ENCODE peak calls at places on chromosomes 7 and 10, in five cellular contexts. One of them, this sample, is unnamed.

GRCh38 chr7:28312973-28313372 is 99.3 kb upstream of the CREB5 start:
- DNase-seq in ELF-1: no peak
- DNase-seq in fibroblast of lung: no peak
- DNase-seq in GM19239: no peak
- DNase-seq in tibial nerve: no peak
- DNase-seq in this sample: no peak

GRCh38 chr7:68224041-68224534 is 1227.5 kb downstream of the TYW1 start:
- DNase-seq in ELF-1: no peak
- DNase-seq in GM19239: no peak
- DNase-seq in tibial nerve: no peak
- DNase-seq in fibroblast of lung: no peak
- DNase-seq in this sample: no peak

GRCh38 chr10:11026761-11027160 is 9.1 kb downstream of the CELF2 start:
- DNase-seq in fibroblast of lung: no peak
- DNase-seq in tibial nerve: no peak
- DNase-seq in GM19239: no peak
- DNase-seq in ELF-1: no peak
- DNase-seq in this sample: no peak

GRCh38 chr7:138303230-138304070 is 156.6 kb upstream of the TRIM24 start:
- DNase-seq in GM19239: no peak
- DNase-seq in fibroblast of lung: no peak
- DNase-seq in tibial nerve: no peak
- DNase-seq in ELF-1: no peak
- DNase-seq in this sample: no peak

GRCh38 chr7:43105521-43106120 is 6.8 kb upstream of the HECW1 start:
- DNase-seq in ELF-1: no peak
- DNase-seq in tibial nerve: no peak
- DNase-seq in fibroblast of lung: no peak
- DNase-seq in GM19239: no peak
- DNase-seq in this sample: no peak

GRCh38 chr10:125160856-125161569 is 650 bp upstream of the CTBP2 start:
- DNase-seq in ELF-1: peak
- DNase-seq in tibial nerve: no peak
- DNase-seq in GM19239: no peak
- DNase-seq in fibroblast of lung: peak
- DNase-seq in this sample: peak

GRCh38 chr10:59177031-59177861 is 803 bp downstream of the PHYHIPL start:
- DNase-seq in fibroblast of lung: peak
- DNase-seq in ELF-1: peak
- DNase-seq in GM19239: no peak
- DNase-seq in tibial nerve: no peak
- DNase-seq in this sample: peak

GRCh38 chr7:26187380-26188290 is 12.9 kb downstream of the HNRNPA2B1 start:
- DNase-seq in fibroblast of lung: no peak
- DNase-seq in ELF-1: peak
- DNase-seq in tibial nerve: no peak
- DNase-seq in GM19239: no peak
- DNase-seq in this sample: no peak

GRCh38 chr7:51482976-51483375 is 166.4 kb upstream of the COBL start:
- DNase-seq in tibial nerve: no peak
- DNase-seq in fibroblast of lung: no peak
- DNase-seq in ELF-1: peak
- DNase-seq in GM19239: no peak
- DNase-seq in this sample: no peak